ENCODE peak calls at places on chromosomes 1 and 21, in six cellular contexts. L is pancreas, J is uterus, I is IMR-90, M is transverse colon, E is ascending aorta. Q is an unnamed sample.
A peak's percentile ranks its signal among the peaks of the same experiment; 100 is the strongest.

GRCh38 chr1:25428475-25429166 is 2.1 kb upstream of the MACO1 start:
- DNase-seq in E (no peak), J (no peak), L (no peak), I (no peak), M (no peak), Q (no peak)

GRCh38 chr1:56411484-56412180 is 167.7 kb downstream of the PLPP3 start:
- DNase-seq in J (no peak), E (peak; percentile 80), M (no peak), L (peak; percentile 58), I (no peak), Q (no peak)

GRCh38 chr1:114270255-114271117 is 116.8 kb upstream of the SYT6 start:
- DNase-seq in L (no peak), I (no peak), E (no peak), M (no peak), J (no peak), Q (no peak)

GRCh38 chr1:59605761-59606160 is 209.0 kb upstream of the HOOK1 start:
- DNase-seq in J (no peak), L (no peak), M (no peak), I (peak; percentile 78), E (no peak), Q (no peak)

GRCh38 chr1:116806671-116807070 is 52.4 kb downstream of the CD2 start:
- DNase-seq in M (no peak), E (no peak), I (no peak), L (no peak), J (no peak), Q (no peak)

GRCh38 chr1:59714219-59714618 is 100.5 kb upstream of the HOOK1 start:
- DNase-seq in J (no peak), M (no peak), I (no peak), E (no peak), L (no peak), Q (no peak)

GRCh38 chr1:204885288-204885711 is 14.6 kb downstream of the NFASC start:
- DNase-seq in J (peak; percentile 49), M (peak; percentile 40), E (no peak), I (no peak), L (no peak), Q (no peak)

GRCh38 chr1:77430966-77431735 is 149.3 kb downstream of the AK5 start:
- DNase-seq in I (peak; percentile 21), L (no peak), J (no peak), M (no peak), E (no peak), Q (peak; percentile 37)

GRCh38 chr1:8026976-8027747 is 1.1 kb upstream of the ERRFI1 start:
- DNase-seq in L (peak; percentile 91), E (peak; percentile 81), M (peak; percentile 47), I (peak; percentile 80), J (peak; percentile 46), Q (no peak)

GRCh38 chr1:67700692-67701410 is 15.8 kb downstream of the GADD45A start:
- DNase-seq in L (no peak), E (no peak), M (no peak), J (no peak), I (peak; percentile 73), Q (peak; percentile 73)

GRCh38 chr1:29933110-29933509 is 696.8 kb downstream of the PTPRU start:
- DNase-seq in L (no peak), I (no peak), J (no peak), E (no peak), M (no peak), Q (no peak)

GRCh38 chr21:45839274-45839673 is 142.3 kb upstream of the COL6A1 start:
- DNase-seq in L (no peak), E (no peak), I (peak; percentile 12), J (no peak), M (no peak), Q (no peak)

GRCh38 chr1:211517006-211517405 is 25.0 kb upstream of the RD3 start:
- DNase-seq in I (no peak), L (no peak), E (no peak), M (peak; percentile 77), J (no peak), Q (no peak)

GRCh38 chr1:155871390-155871789 is 12.0 kb downstream of the SYT11 start:
- DNase-seq in E (no peak), M (no peak), I (peak; percentile 31), L (peak; percentile 24), J (no peak), Q (peak; percentile 14)

GRCh38 chr1:40315795-40316594 is 1.1 kb downstream of the COL9A2 start:
- DNase-seq in J (no peak), L (no peak), E (peak; percentile 66), M (peak; percentile 34), I (no peak), Q (peak; percentile 21)

GRCh38 chr1:160996195-160996594 is 24.8 kb downstream of the F11R start:
- DNase-seq in E (no peak), L (no peak), I (peak; percentile 54), J (no peak), M (no peak), Q (no peak)

GRCh38 chr1:55067022-55067781 is 27.9 kb downstream of the PCSK9 start:
- DNase-seq in I (no peak), E (no peak), J (no peak), M (no peak), L (no peak), Q (no peak)

GRCh38 chr1:187114788-187115187 is 286.0 kb downstream of the PLA2G4A start:
- DNase-seq in E (no peak), M (no peak), L (no peak), I (no peak), J (no peak), Q (no peak)

GRCh38 chr1:71228236-71228635 is 147.4 kb upstream of the ZRANB2 start:
- DNase-seq in M (no peak), I (no peak), L (no peak), E (no peak), J (no peak), Q (no peak)

GRCh38 chr1:71228727-71229371 is 148.0 kb upstream of the ZRANB2 start:
- DNase-seq in I (no peak), M (no peak), J (no peak), L (no peak), E (no peak), Q (no peak)

GRCh38 chr1:71222668-71223067 is 141.8 kb upstream of the ZRANB2 start:
- DNase-seq in M (no peak), E (no peak), I (no peak), L (no peak), J (no peak), Q (peak; percentile 6)

GRCh38 chr1:71224958-71225357 is 144.1 kb upstream of the ZRANB2 start:
- DNase-seq in I (no peak), E (no peak), L (no peak), J (no peak), M (no peak), Q (no peak)

DNA sequence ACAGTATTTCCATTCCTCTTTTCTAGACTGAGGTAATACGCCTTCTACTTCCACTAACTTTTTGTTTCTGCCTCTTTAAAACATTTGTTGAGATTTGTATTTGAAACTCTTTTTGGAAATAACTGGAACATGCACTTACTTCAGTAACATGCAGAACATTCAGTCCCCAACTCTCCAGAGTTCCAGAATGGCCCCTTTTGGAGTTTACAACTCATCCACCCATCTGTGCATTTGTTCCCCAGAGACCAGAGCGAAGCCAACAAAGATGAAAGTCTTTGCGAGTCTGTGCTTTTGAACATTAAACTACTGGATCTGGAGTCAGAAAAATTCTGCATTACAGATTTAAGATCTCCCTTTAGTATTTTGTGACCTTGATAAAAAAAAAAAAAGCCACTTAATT is 143.1 kb upstream of the ZRANB2 start:
- DNase-seq in E (no peak), M (no peak), I (no peak), J (peak; percentile 13), L (no peak), Q (no peak)
- TF ChIP-seq CTCF in E (no peak), M (no peak), I (no peak), J (no peak), L (no peak), Q (no peak)

DNA sequence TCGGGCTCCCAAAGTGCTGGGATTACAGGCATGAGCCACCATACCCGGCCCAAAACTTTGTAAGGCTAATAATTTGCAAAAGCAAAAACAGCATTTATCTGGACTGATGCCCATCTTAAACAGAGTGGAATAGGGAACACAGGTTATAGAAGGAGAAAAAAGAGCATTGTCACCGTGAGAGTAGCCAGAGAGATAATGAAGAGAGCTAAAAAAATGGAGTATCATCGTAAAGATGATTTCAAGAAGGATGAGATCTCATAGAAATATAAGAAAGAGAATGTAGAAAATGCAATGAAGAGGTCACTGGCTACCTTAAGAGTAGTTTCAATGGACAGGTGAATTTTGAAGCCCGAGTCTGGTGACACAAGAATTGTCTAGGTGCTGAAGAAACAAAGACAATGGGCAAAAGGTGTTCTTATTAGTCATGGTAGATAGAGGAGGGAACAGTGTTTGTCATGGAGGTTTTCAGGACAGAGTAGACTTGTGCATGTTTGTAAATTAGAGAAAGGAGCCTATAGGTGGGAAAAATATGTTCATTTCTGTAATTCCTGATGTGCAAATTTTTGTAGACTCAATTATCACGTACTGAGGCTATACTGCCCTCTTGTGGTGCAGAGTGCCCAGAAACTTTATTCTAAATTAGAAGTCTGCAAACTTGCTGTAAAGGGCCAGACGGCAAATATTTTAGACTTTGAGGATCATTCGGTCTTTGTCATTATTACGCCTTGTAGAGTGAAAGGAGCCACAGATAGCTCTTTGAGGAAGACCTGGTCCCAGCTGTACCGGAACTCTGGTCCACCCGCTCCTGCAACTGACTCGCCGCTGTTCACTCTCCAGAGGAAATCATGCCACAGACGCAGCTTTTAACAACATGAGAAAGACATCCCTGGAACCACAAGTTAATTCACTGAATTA is 8.1 kb upstream of the TMEM183A start:
- DNase-seq in J (peak; percentile 24), I (peak; percentile 52), E (peak; percentile 74), L (peak; percentile 41), M (peak; percentile 54), Q (peak; percentile 68)
- H3K4me3 ChIP-seq in J (no peak overlapping the region), I (no peak overlapping the region), E (no peak overlapping the region), L (no peak overlapping the region), M (no peak overlapping the region), Q (no peak overlapping the region)

GRCh38 chr21:42764883-42765282 is 111.5 kb downstream of the PDE9A start:
- DNase-seq in M (no peak), L (no peak), E (no peak), I (no peak), J (no peak), Q (no peak)
- H3K27me3 ChIP-seq in M (no peaks in the 10 kb centered on the region), L (no peaks in the 10 kb centered on the region), E (no peaks in the 10 kb centered on the region), I (peaks cover 2% of the 10 kb centered on the region), J (no peaks in the 10 kb centered on the region), Q (no peaks in the 10 kb centered on the region)

GRCh38 chr21:31255846-31256395 is 88.1 kb downstream of the TIAM1 start:
- DNase-seq in M (no peak), I (no peak), E (no peak), L (no peak), J (no peak), Q (no peak)

GRCh38 chr21:31255036-31255435 is 89.0 kb downstream of the TIAM1 start:
- DNase-seq in J (no peak), M (no peak), I (no peak), L (no peak), E (no peak), Q (no peak)

GRCh38 chr21:31252611-31253010 is 91.5 kb downstream of the TIAM1 start:
- DNase-seq in E (no peak), M (no peak), J (no peak), I (no peak), L (no peak), Q (no peak)

GRCh38 chr21:31253684-31254083 is 90.4 kb downstream of the TIAM1 start:
- DNase-seq in E (no peak), L (no peak), J (no peak), M (no peak), I (no peak), Q (peak; percentile 53)

DNA sequence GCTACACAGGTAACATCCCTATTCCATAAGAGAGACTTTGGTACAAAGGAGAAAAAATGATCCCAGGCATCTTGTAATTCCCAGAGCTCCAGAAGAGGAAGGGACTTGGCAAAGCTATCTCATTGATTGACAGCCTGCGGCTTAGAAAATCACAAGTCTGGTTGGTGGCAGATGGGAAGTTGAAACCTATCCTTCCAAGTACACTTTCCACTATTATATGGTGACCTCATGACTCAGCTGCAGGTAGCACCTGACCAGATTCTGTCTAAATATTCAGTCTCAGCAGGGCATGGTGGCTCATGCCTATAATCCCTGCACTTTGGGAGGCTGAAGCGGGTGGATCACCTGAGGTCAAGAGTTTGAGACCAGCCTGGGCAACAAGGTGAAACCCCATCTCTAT is 89.9 kb downstream of the TIAM1 start:
- DNase-seq in L (no peak), E (no peak), J (no peak), I (no peak), M (no peak), Q (no peak)
- TF ChIP-seq CTCF in L (no peak), E (no peak), J (no peak), I (no peak), M (no peak), Q (no peak)